ENCODE peak calls at places on chromosomes 12 and 14, in seven cellular contexts. D, Y, F, X, E, L and N are unnamed samples.

GRCh38 chr14:102507026-102507860 is 2.3 kb downstream of the ANKRD9 start:
- DNase-seq in E (no peak), Y (no peak), D (no peak), X (no peak), F (no peak), L (peak), N (no peak)

GRCh38 chr12:132761032-132761910 is at the start of gene ANKLE2:
- DNase-seq in L (peak), E (peak), F (peak), X (peak), Y (peak), D (peak), N (peak)

GRCh38 chr12:55696796-55697462 is 10.8 kb downstream of the ITGA7 start:
- DNase-seq in Y (no peak), X (no peak), E (no peak), D (no peak), L (no peak), F (no peak), N (no peak)

GRCh38 chr14:23364604-23365352 is at the start of gene EFS:
- DNase-seq in F (no peak), D (no peak), L (peak), E (no peak), X (no peak), Y (peak), N (no peak)

GRCh38 chr14:106792543-106792942 is 1266.2 kb downstream of the TMEM121 start:
- DNase-seq in F (no peak), L (no peak), Y (no peak), D (no peak), E (no peak), X (no peak), N (no peak)

GRCh38 chr14:31106768-31107167 is 80.6 kb upstream of the STRN3 start:
- DNase-seq in D (peak), X (no peak), F (peak), E (peak), Y (no peak), L (no peak), N (no peak)

GRCh38 chr12:121787063-121787774 is 6.3 kb downstream of the RHOF start:
- DNase-seq in F (no peak), L (no peak), D (no peak), Y (no peak), X (no peak), E (no peak), N (peak)

GRCh38 chr14:63650336-63650952 is 8.8 kb upstream of the WDR89 start:
- DNase-seq in X (no peak), E (no peak), Y (no peak), F (no peak), L (no peak), D (no peak), N (peak)

GRCh38 chr12:25276199-25276937 is 25.6 kb upstream of the KRAS start:
- DNase-seq in X (peak), F (peak), L (no peak), Y (no peak), D (peak), E (peak), N (peak)

GRCh38 chr12:109477185-109477962 is at the start of the genes KCTD10 and UBE3B:
- DNase-seq in E (peak), D (peak), F (peak), X (peak), Y (peak), L (peak), N (peak)

GRCh38 chr12:14290951-14291350 is 74.5 kb upstream of the ATF7IP start:
- DNase-seq in D (no peak), F (no peak), L (no peak), Y (no peak), E (no peak), X (no peak), N (no peak)

GRCh38 chr12:43289412-43289811 is 262.6 kb downstream of the ADAMTS20 start:
- DNase-seq in E (peak), D (peak), Y (no peak), L (no peak), X (no peak), F (no peak), N (no peak)

GRCh38 chr14:65279510-65279909 is 133.0 kb upstream of the FUT8 start:
- DNase-seq in Y (no peak), X (no peak), F (no peak), E (no peak), D (no peak), L (no peak), N (no peak)

GRCh38 chr14:57029620-57030253 is 219.5 kb upstream of the OTX2 start:
- DNase-seq in X (no peak), F (no peak), Y (no peak), D (no peak), E (no peak), L (no peak), N (no peak)

GRCh38 chr12:116000252-116000651 is 277.2 kb downstream of the MED13L start:
- DNase-seq in X (no peak), Y (no peak), F (no peak), L (no peak), E (no peak), D (no peak), N (no peak)

GRCh38 chr12:132433641-132434395 is 56.1 kb upstream of the FBRSL1 start:
- DNase-seq in X (no peak), F (no peak), L (no peak), E (no peak), D (no peak), Y (no peak), N (no peak)

GRCh38 chr12:85425926-85426325 is 145.9 kb downstream of the ALX1 start:
- DNase-seq in X (no peak), F (no peak), Y (no peak), E (no peak), D (no peak), L (no peak), N (peak)

GRCh38 chr12:24997970-24998582 is 49.2 kb upstream of the BCAT1 start:
- DNase-seq in F (peak), Y (no peak), E (peak), D (peak), L (no peak), X (no peak), N (peak)

GRCh38 chr14:104865631-104866441 is 768 bp downstream of the CEP170B start:
- DNase-seq in F (peak), Y (peak), X (peak), D (peak), L (peak), E (peak), N (no peak)

GRCh38 chr12:20142295-20142694 is 226.0 kb upstream of the PDE3A start:
- DNase-seq in D (no peak), Y (no peak), F (no peak), E (no peak), L (no peak), X (no peak), N (no peak)

GRCh38 chr12:20144341-20144740 is 224.0 kb upstream of the PDE3A start:
- DNase-seq in F (no peak), D (no peak), Y (no peak), X (no peak), E (no peak), L (no peak), N (peak)

GRCh38 chr12:20148241-20148640 is 220.1 kb upstream of the PDE3A start:
- DNase-seq in F (no peak), D (no peak), X (no peak), Y (no peak), L (no peak), E (no peak), N (no peak)

GRCh38 chr12:20140751-20141150 is 227.6 kb upstream of the PDE3A start:
- DNase-seq in L (no peak), E (no peak), X (no peak), F (no peak), D (no peak), Y (no peak), N (peak)

DNA sequence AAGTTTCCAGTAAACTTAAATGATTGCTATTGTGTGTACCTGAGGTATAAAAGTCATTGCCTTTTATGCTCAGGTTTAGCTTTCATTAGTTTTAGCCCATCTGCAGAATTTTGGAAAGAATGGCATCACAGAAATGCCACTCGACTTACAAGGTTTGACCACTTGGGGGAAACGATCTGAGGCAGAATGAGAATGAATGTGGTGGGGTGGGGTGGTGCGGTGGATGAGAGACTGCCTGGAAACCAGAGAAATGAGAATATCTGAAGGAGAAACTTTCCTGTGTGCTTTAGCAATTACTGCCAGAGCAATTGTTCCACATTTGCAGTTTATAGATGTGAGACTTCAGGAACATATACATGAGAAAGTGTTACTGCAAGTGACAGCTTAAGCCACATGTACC is 225.4 kb upstream of the PDE3A start:
- DNase-seq in F (no peak), X (no peak), E (no peak), L (no peak), Y (no peak), D (no peak), N (peak)
- TF ChIP-seq CTCF in F (no peak), X (peak), E (peak), L (no peak), Y (no peak), D (peak), N (peak)

DNA sequence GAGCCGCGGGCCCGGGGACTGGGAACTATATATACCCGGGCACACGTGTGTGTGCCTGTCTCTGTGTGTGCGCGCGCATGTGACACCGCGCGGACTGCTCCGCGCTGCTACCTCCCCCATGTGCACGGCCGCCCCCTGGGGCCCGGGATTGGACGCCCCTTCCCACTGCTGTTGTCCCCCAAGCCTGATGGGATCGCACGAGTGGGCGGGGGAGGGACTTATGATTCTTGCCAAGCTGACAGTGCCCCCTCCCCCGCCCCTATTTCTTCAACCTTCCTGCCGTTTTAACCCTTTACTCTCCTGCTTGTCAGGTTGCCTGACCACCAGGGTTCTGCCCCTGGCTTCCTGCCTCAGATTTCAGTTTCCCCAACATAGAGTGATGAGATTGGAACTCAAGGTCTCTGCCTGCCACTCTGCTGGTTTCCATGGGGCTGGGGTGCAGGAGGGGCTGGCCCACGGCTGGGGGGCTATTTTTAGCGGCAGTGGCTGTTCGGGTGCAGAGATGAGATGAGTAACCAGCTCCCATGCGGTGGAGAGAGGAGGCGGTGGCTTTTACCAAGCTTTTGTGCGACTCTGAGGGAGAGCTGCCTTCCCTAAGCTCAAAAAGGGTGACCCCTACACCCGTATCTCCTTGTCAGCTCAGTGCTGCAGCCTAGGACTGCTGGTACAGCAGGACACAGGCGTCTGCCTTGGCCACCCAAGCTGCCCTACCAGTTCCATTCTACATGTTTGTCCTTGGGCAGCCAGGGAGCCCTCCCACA is at the start of gene DDN:
- DNase-seq in F (no peak), E (peak), Y (no peak), L (no peak), D (no peak), X (peak), N (peak)
- H3K4me3 ChIP-seq in F (peak), E (peak), Y (peak), L (peak), D (peak), X (peak), N (peak)

DNA sequence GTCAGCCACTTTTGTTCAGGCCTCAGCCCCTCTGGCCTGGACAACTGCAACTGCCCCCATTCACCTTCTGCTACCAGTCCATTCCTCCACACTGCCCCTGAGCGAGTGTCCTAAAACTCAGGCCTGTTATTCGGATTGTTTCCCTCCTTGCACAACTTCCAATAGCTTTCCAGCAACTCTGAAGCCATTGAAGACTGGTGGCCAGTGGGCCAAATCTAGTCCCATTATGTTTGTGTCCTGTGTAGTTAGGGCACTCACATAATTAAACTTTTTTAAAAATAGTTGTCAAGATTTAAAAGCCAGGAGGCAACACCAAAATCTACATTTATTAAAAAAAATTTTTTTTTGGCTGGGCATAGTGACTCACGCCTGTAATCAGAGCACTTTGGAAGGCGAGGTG is 17.8 kb upstream of the FIGNL2 start:
- DNase-seq in L (no peak), Y (no peak), X (no peak), E (no peak), F (no peak), D (no peak), N (no peak)
- TF ChIP-seq CTCF in L (no peak), Y (no peak), X (no peak), E (no peak), F (no peak), D (no peak), N (no peak)

GRCh38 chr12:90085491-90086274 is 377.0 kb upstream of the ATP2B1 start:
- DNase-seq in X (no peak), Y (no peak), D (peak), F (no peak), L (no peak), E (peak), N (no peak)
- H3K4me3 ChIP-seq in X (no peak), Y (no peak), D (no peak), F (no peak), L (no peak), E (no peak), N (no peak)

GRCh38 chr12:103969391-103969790 is 3.7 kb downstream of the TDG start:
- DNase-seq in L (no peak), E (peak), X (no peak), Y (no peak), D (no peak), F (no peak), N (no peak)

GRCh38 chr12:103978384-103978982 is 12.8 kb downstream of the TDG start:
- DNase-seq in Y (no peak), D (no peak), F (no peak), E (no peak), L (no peak), X (peak), N (peak)

GRCh38 chr12:103973909-103974308 is 8.2 kb downstream of the TDG start:
- DNase-seq in Y (no peak), E (no peak), L (no peak), D (no peak), X (no peak), F (no peak), N (no peak)

DNA sequence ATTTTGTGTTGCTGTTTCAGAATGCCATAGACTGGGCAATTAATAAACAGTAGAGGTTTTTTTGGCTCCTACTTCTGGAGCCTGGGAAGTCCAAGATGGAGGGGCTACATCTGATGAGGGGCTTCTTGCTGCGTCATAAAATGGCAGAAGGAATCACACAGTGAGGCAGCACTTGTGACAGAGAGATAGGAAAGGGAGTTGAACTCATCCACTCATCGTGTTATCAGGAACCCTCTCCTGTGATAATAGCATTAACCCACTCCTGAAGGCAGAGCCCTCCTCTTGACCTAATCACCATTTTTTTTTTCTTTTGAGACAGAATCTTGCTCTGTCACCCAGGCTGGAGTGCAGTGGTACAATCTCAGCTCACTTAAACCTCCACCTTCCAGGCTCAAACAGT is 9.7 kb downstream of the TDG start:
- DNase-seq in E (no peak), L (no peak), D (no peak), F (no peak), X (no peak), Y (no peak), N (no peak)
- TF ChIP-seq CTCF in E (no peak), L (no peak), D (no peak), F (no peak), X (no peak), Y (no peak), N (no peak)

GRCh38 chr12:1692221-1692620 is 1.4 kb downstream of the ADIPOR2 start:
- DNase-seq in X (no peak), L (no peak), Y (no peak), D (no peak), E (no peak), F (no peak), N (no peak)
- H3K4me3 ChIP-seq in X (peak), L (peak), Y (peak), D (peak), E (peak), F (peak), N (peak)

GRCh38 chr12:89278169-89278568 is 74.1 kb downstream of the DUSP6 start:
- DNase-seq in L (no peak), Y (no peak), X (peak), D (no peak), F (no peak), E (no peak), N (no peak)
- TF ChIP-seq CTCF in L (no peak), Y (no peak), X (no peak), D (no peak), F (no peak), E (no peak), N (no peak)

GRCh38 chr14:58098507-58098906 is 53.5 kb downstream of the ARMH4 start:
- DNase-seq in D (no peak), L (no peak), Y (no peak), F (no peak), E (no peak), X (no peak), N (no peak)
- H3K4me3 ChIP-seq in D (no peak), L (no peak), Y (no peak), F (no peak), E (no peak), X (no peak), N (no peak)

GRCh38 chr12:11540156-11540555 is 109.3 kb upstream of the ETV6 start:
- DNase-seq in E (no peak), L (no peak), Y (no peak), D (no peak), F (no peak), X (no peak), N (no peak)
- TF ChIP-seq CTCF in E (no peak), L (no peak), Y (no peak), D (no peak), F (no peak), X (no peak), N (no peak)

GRCh38 chr12:103679771-103680170 is 92.7 kb downstream of the STAB2 start:
- DNase-seq in F (no peak), D (no peak), E (no peak), L (no peak), X (no peak), Y (no peak), N (no peak)

GRCh38 chr12:103677905-103678304 is 90.8 kb downstream of the STAB2 start:
- DNase-seq in Y (no peak), X (no peak), E (no peak), F (no peak), D (no peak), L (no peak), N (no peak)

GRCh38 chr12:103673891-103674375 is 86.9 kb downstream of the STAB2 start:
- DNase-seq in F (no peak), E (no peak), Y (no peak), L (no peak), D (no peak), X (no peak), N (no peak)

GRCh38 chr12:103677341-103677740 is 90.3 kb downstream of the STAB2 start:
- DNase-seq in D (no peak), X (no peak), L (no peak), E (no peak), F (no peak), Y (no peak), N (no peak)

DNA sequence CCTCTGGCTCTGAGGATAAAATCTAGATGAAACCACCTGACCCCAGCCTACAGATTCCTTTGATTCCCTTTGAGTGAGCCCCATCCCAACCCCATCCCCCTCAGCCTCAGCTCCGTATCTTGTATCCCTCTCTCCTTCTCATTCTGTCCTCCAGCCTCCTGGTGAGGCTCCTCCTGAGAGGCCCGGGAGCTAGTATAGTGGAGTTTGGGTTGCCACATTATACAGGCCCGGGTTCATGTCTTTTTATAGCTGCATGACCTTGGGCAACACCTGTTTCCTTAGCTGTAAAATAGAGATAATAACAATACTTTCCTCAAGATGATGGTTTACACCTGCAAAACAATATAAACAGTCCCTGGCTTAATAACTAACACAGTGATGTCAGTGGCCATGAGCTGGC is 89.8 kb downstream of the STAB2 start:
- DNase-seq in E (no peak), Y (no peak), L (no peak), X (no peak), D (no peak), F (no peak), N (no peak)
- H3K4me3 ChIP-seq in E (no peak), Y (no peak), L (no peak), X (no peak), D (no peak), F (no peak), N (no peak)